ENCODE peak calls at places on chromosomes 12 and 14, in five cellular contexts. H is brain microvascular endothelial cell, J is A549, B is choroid plexus epithelial cell, O is AG04449. V is an unnamed sample.
A peak's percentile ranks its signal among the peaks of the same experiment; 100 is the strongest.

GRCh38 chr12:54368709-54369596 is 4.7 kb upstream of the GPR84 start:
- DNase-seq in H (peak; percentile 83), J (peak; percentile 82), B (peak; percentile 93), O (peak; percentile 34), V (peak; percentile 85)

GRCh38 chr12:31370645-31371620 is 45.0 kb upstream of the SINHCAF start:
- DNase-seq in O (no peak), B (peak; percentile 56), J (no peak), H (no peak), V (no peak)

GRCh38 chr14:104280085-104280901 is 141.9 kb downstream of the KIF26A start:
- DNase-seq in J (no peak), B (no peak), O (no peak), H (no peak), V (no peak)

GRCh38 chr12:107736914-107737313 is 24.0 kb downstream of the PRDM4 start:
- DNase-seq in J (no peak), B (no peak), O (no peak), H (no peak), V (no peak)

GRCh38 chr14:100236873-100237272 is 2.1 kb upstream of the YY1 start:
- DNase-seq in H (no peak), J (no peak), O (no peak), B (no peak), V (no peak)

GRCh38 chr12:42705863-42706262 is 116.3 kb upstream of the PRICKLE1 start:
- DNase-seq in H (peak; percentile 84), O (peak; percentile 41), B (peak; percentile 99), J (no peak), V (peak; percentile 28)

GRCh38 chr12:123035841-123036240 is 55.4 kb downstream of the ARL6IP4 start:
- DNase-seq in J (no peak), H (no peak), B (no peak), O (no peak), V (no peak)

GRCh38 chr14:55446127-55446736 is 5.8 kb upstream of the TBPL2 start:
- DNase-seq in J (peak; percentile 61), B (peak; percentile 89), O (no peak), H (peak; percentile 76), V (no peak)

GRCh38 chr14:58740584-58740983 is 102.8 kb downstream of the DACT1 start:
- DNase-seq in O (no peak), H (no peak), J (no peak), B (no peak), V (no peak)

GRCh38 chr12:52156310-52156709 is 35.5 kb downstream of the KRT80 start:
- DNase-seq in O (no peak), J (no peak), H (no peak), B (no peak), V (no peak)

GRCh38 chr12:32307352-32307751 is 92.0 kb upstream of the FGD4 start:
- DNase-seq in H (no peak), J (no peak), B (no peak), O (no peak), V (no peak)

GRCh38 chr12:120640840-120641833 is 711 bp downstream of the CABP1 start:
- DNase-seq in O (no peak), H (peak; percentile 29), J (no peak), B (peak; percentile 50), V (no peak)

GRCh38 chr12:47824198-47824597 is 4.5 kb upstream of the HDAC7 start:
- DNase-seq in O (no peak), H (no peak), B (no peak), J (no peak), V (no peak)

GRCh38 chr12:119593578-119594398 is at the start of gene TMEM233:
- DNase-seq in B (no peak), H (no peak), O (no peak), J (no peak), V (no peak)

GRCh38 chr14:76640923-76641395 is 120.3 kb upstream of the VASH1 start:
- DNase-seq in B (no peak), J (no peak), H (no peak), O (no peak), V (no peak)

GRCh38 chr12:243381-243780 is 19.3 kb downstream of the SLC6A13 start:
- DNase-seq in B (no peak), O (no peak), H (no peak), J (no peak), V (no peak)

GRCh38 chr12:24360907-24361306 is 411.4 kb upstream of the SOX5 start:
- DNase-seq in H (peak; percentile 22), O (no peak), J (no peak), B (peak; percentile 88), V (no peak)

GRCh38 chr14:71289536-71289935 is 382.3 kb downstream of the PCNX1 start:
- DNase-seq in B (no peak), O (no peak), J (no peak), H (no peak), V (no peak)

GRCh38 chr12:805022-805632 is 52.7 kb downstream of the WNK1 start:
- DNase-seq in H (no peak), B (no peak), J (no peak), O (no peak), V (no peak)

GRCh38 chr12:129186952-129187351 is 333.7 kb downstream of the GLT1D1 start:
- DNase-seq in B (peak; percentile 5), J (peak; percentile 6), H (no peak), O (no peak), V (no peak)

GRCh38 chr12:94867066-94867855 is 136.2 kb downstream of the NDUFA12 start:
- DNase-seq in J (no peak), O (no peak), H (peak; percentile 39), B (peak; percentile 38), V (no peak)

GRCh38 chr12:56120158-56120846 is 2.2 kb downstream of the ZC3H10 start:
- DNase-seq in O (no peak), B (peak; percentile 16), H (no peak), J (no peak), V (no peak)

GRCh38 chr14:104203071-104203425 is 64.7 kb downstream of the KIF26A start:
- DNase-seq in J (no peak), H (no peak), O (no peak), B (no peak), V (no peak)

GRCh38 chr12:90940872-90941499 is 14.0 kb downstream of the CCER1 start:
- DNase-seq in H (peak; percentile 31), O (no peak), J (peak; percentile 54), B (peak; percentile 85), V (no peak)

GRCh38 chr12:68559246-68559645 is 51.5 kb upstream of the RAP1B start:
- DNase-seq in J (no peak), H (peak; percentile 13), O (no peak), B (no peak), V (no peak)

GRCh38 chr12:48031135-48031960 is 27.1 kb upstream of the COL2A1 start:
- DNase-seq in J (no peak), H (no peak), O (no peak), B (no peak), V (no peak)

GRCh38 chr12:13032164-13032563 is 12.0 kb upstream of the FAM234B start:
- DNase-seq in J (no peak), O (no peak), B (no peak), H (no peak), V (no peak)

GRCh38 chr12:11917501-11917900 is 153.2 kb upstream of the BCL2L14 start:
- DNase-seq in H (no peak), J (no peak), O (no peak), B (no peak), V (no peak)

GRCh38 chr12:7966558-7966957 is 30.6 kb upstream of the SLC2A3 start:
- DNase-seq in J (no peak), H (peak; percentile 20), O (no peak), B (peak; percentile 31), V (no peak)

GRCh38 chr12:129887047-129887568 is 16.7 kb downstream of the TMEM132D start:
- DNase-seq in B (peak; percentile 57), O (no peak), H (peak; percentile 77), J (no peak), V (no peak)

GRCh38 chr12:59636945-59637656 is 41.3 kb downstream of the SLC16A7 start:
- DNase-seq in O (no peak), J (no peak), B (no peak), H (no peak), V (no peak)

GRCh38 chr12:117521327-117521726 is 159.9 kb upstream of the NOS1 start:
- DNase-seq in O (no peak), J (no peak), B (no peak), H (no peak), V (no peak)

GRCh38 chr12:10190558-10191388 is 11.9 kb downstream of the TMEM52B start:
- DNase-seq in H (peak; percentile 70), B (peak; percentile 85), J (peak; percentile 75), O (no peak), V (no peak)

GRCh38 chr14:24632336-24632735 is 1.7 kb downstream of the GZMB start:
- DNase-seq in O (no peak), J (no peak), H (no peak), B (no peak), V (no peak)

GRCh38 chr14:36619853-36620252 is 37.4 kb upstream of the NKX2-8 start:
- DNase-seq in B (no peak), H (no peak), J (no peak), O (no peak), V (no peak)

GRCh38 chr14:90971687-90972086 is 88.8 kb downstream of the RPS6KA5 start:
- DNase-seq in H (no peak), B (no peak), J (no peak), O (no peak), V (no peak)

GRCh38 chr12:57966536-57966935 is 25.2 kb downstream of the ATP23 start:
- DNase-seq in J (no peak), O (no peak), H (no peak), B (no peak), V (no peak)

GRCh38 chr14:76742961-76743360 is 18.3 kb upstream of the VASH1 start:
- DNase-seq in J (no peak), O (no peak), H (no peak), B (no peak), V (no peak)

GRCh38 chr14:22558221-22558913 is 30.7 kb downstream of the DAD1 start:
- DNase-seq in B (no peak), H (no peak), J (no peak), O (no peak), V (no peak)
- TF ChIP-seq CTCF in B (peak; percentile 40), H (peak; percentile 54), J (no peak), O (peak; percentile 19), V (no peak)

DNA sequence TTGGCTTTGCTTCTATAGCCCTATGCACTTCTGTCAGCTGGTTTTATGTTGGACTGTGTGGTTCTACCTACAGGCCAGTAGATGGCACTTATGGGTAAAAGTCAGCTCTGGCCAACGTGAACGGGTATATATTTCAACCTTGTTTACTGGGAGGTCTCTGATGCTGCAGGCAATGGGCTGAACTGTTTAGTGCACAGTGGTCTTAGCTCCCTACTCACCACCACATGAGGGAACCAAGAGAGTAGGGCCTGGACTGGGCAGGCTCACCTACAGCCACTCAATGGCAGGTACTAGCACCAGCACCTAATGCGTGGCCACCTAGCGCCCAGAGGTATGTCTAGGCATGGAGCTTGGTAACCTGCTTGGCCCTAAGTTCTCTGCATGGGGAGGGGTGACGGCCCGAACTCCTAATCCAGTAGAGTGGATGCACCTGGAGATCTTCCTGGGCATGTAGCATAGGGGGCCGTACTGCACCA is 481.8 kb downstream of the TMEM117 start:
- DNase-seq in J (no peak), H (peak; percentile 3), B (peak; percentile 27), O (peak; percentile 3), V (no peak)
- TF ChIP-seq CTCF in J (peak; percentile 22), H (peak; percentile 68), B (peak; percentile 37), O (peak; percentile 51), V (no peak)

GRCh38 chr12:6181166-6181565 is 19.0 kb upstream of the CD9 start:
- DNase-seq in B (no peak), H (no peak), J (no peak), O (no peak), V (no peak)
- TF ChIP-seq CTCF in B (no peak), H (no peak), J (no peak), O (no peak), V (no peak)

GRCh38 chr12:98084391-98084790 is 431.0 kb upstream of the TMPO start:
- DNase-seq in J (no peak), B (no peak), O (no peak), H (no peak), V (no peak)
- TF ChIP-seq CTCF in J (no peak), B (no peak), O (no peak), H (no peak), V (no peak)